ENCODE peak calls at places on chromosome 16, in four cellular contexts. S is heart right ventricle; X is brain microvascular endothelial cell; Z is CD4-positive, alpha-beta T cell. Y is an unnamed sample.

GRCh38 chr16:76222087-76222486 is 55.1 kb upstream of the CNTNAP4 start:
- DNase-seq in S (no peak), Z (no peak), X (no peak), Y (no peak)

GRCh38 chr16:25155553-25156460 is 44.3 kb downstream of the LCMT1 start:
- DNase-seq in X (no peak), Z (no peak), S (no peak), Y (no peak)

GRCh38 chr16:2039286-2040030 is 8.2 kb downstream of the NTHL1 start:
- DNase-seq in X (peak), S (peak), Z (no peak), Y (peak)

GRCh38 chr16:22092143-22092933 is at the start of gene VWA3A:
- DNase-seq in S (no peak), X (peak), Z (no peak), Y (no peak)

GRCh38 chr16:19330801-19331484 is 45.4 kb downstream of the CLEC19A start:
- DNase-seq in X (peak), Z (no peak), S (no peak), Y (no peak)

GRCh38 chr16:66919569-66920472 is 1.1 kb upstream of the CDH16 start:
- DNase-seq in X (no peak), S (no peak), Z (no peak), Y (no peak)

GRCh38 chr16:648071-648785 is 937 bp upstream of the WDR90 start:
- DNase-seq in S (no peak), Z (no peak), X (no peak), Y (peak)

GRCh38 chr16:24538756-24539294 is 541 bp upstream of the RBBP6 start:
- DNase-seq in Z (no peak), X (peak), S (no peak), Y (no peak)

GRCh38 chr16:51549836-51550235 is 398.8 kb upstream of the SALL1 start:
- DNase-seq in S (no peak), X (no peak), Z (no peak), Y (no peak)

GRCh38 chr16:28981517-28981916 is 3.3 kb upstream of the LAT start:
- DNase-seq in Z (no peak), X (no peak), S (no peak), Y (no peak)

GRCh38 chr16:47045023-47045422 is 71.5 kb upstream of the DNAJA2 start:
- DNase-seq in X (no peak), S (no peak), Z (no peak), Y (no peak)

GRCh38 chr16:1152651-1153259 is at the start of gene CACNA1H:
- DNase-seq in Z (peak), X (no peak), S (peak), Y (no peak)

GRCh38 chr16:1923299-1924034 is 5.3 kb upstream of the HS3ST6 start:
- DNase-seq in Z (no peak), S (no peak), X (no peak), Y (no peak)

GRCh38 chr16:29319726-29320125 is 86.8 kb downstream of the NPIPB11 start:
- DNase-seq in S (no peak), Z (no peak), X (no peak), Y (no peak)

GRCh38 chr16:17278988-17279387 is 191.8 kb downstream of the XYLT1 start:
- DNase-seq in X (no peak), Z (no peak), S (no peak), Y (no peak)

GRCh38 chr16:86833136-86833535 is 254.8 kb downstream of the FOXL1 start:
- DNase-seq in Z (no peak), X (no peak), S (no peak), Y (no peak)

GRCh38 chr16:56732832-56733231 is 2.9 kb downstream of the NUP93 start:
- DNase-seq in X (no peak), S (no peak), Z (no peak), Y (no peak)

GRCh38 chr16:89958068-89958467 is 9.5 kb downstream of the DEF8 start:
- DNase-seq in X (peak), S (peak), Z (no peak), Y (peak)

GRCh38 chr16:79542196-79542859 is 58.2 kb downstream of the MAF start:
- DNase-seq in X (no peak), S (peak), Z (no peak), Y (no peak)

GRCh38 chr16:55476625-55477533 is 2.1 kb upstream of the MMP2 start:
- DNase-seq in Z (no peak), S (peak), X (no peak), Y (no peak)

GRCh38 chr16:87146676-87147075 is 170.5 kb downstream of the C16orf95 start:
- DNase-seq in Z (no peak), S (no peak), X (no peak), Y (no peak)

GRCh38 chr16:8931864-8932263 is 31.8 kb downstream of the USP7 start:
- DNase-seq in S (peak), Z (peak), X (peak), Y (no peak)

GRCh38 chr16:66470556-66470955 is 43.5 kb downstream of the BEAN1 start:
- DNase-seq in Z (no peak), S (no peak), X (no peak), Y (no peak)

GRCh38 chr16:88650749-88651275 is at the start of gene CYBA:
- DNase-seq in S (peak), X (peak), Z (peak), Y (peak)
- H3K27ac ChIP-seq in S (peak), X (peak), Z (peak), Y (peak)

GRCh38 chr16:81480856-81481821 is 36.5 kb downstream of the CMIP start:
- DNase-seq in Z (no peak), X (peak), S (peak), Y (peak)
- TF ChIP-seq CTCF in Z (no peak), X (peak), S (no peak), Y (peak)

DNA sequence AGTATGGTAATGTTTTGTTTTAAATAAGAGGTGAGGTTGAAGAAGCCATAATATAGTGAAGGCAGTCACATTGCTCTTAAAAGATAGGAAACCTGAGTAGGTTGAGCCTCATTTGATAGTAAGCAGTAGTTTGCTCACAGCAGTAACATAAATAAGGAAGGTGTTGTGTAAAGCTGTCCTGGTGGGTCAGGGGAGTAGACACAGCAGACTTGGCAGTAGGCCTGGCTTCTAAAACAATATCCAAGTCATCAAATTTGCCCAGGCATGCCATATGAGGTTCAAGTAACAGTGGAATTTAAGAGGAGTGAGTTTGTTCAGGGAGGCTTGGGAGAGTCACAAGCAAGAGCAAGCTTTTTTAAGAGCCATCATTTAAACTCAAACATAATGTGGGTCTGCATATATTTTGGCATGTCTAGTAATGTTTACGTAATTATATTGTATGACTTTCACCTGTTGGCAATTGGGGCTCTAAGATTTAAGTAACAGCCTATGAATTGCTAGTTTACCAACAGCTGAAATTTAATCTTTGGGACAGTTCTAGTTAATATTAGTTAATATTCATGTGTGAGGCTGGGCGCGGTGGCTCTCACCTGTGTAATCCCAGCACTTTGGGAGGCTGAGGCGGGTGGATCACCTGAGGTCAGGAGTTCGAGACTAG is 6.6 kb downstream of the NFATC3 start:
- DNase-seq in Z (no peak), S (no peak), X (peak), Y (no peak)
- H3K27ac ChIP-seq in Z (peak), S (no peak), X (no peak), Y (no peak)

GRCh38 chr16:78227855-78228254 is 128.4 kb downstream of the WWOX start:
- DNase-seq in X (no peak), Z (no peak), S (no peak), Y (no peak)
- TF ChIP-seq CTCF in X (no peak), Z (no peak), S (no peak), Y (no peak)

DNA sequence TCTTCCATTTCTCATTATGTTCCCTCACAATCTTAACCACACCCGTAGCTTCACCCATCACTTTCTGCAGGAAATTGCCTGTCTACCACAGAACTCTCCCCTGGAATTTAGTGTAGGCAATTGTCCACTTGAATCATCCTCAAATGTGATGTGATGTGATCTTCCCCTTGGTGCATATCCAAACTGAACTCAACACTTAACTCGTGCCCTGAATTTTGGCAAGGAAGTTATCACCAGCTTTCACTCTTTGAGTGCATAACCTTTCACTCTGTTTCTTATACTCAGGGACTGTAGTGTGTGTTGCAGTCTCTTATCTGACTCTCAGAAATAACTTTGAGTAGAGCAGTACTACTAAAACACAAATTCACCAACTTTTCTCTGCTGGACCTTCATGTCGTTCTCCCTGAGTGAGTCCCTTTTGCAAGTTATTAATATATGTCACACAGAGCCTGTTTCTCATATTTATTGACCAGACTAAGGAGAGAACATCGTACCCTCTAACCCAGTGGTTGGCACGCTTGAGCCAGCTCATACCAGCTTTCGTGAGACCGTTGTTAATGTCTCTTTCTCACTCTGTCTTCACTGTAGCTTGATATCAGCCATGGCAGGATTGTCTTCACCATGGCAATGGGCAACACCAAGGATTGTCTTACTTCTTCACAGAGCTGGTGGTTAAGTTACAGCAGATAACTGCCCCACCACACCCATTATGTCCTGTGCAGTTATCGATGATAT is 558.9 kb upstream of the HSBP1 start:
- DNase-seq in Z (no peak), X (no peak), S (no peak), Y (no peak)
- H3K27ac ChIP-seq in Z (no peak), X (no peak), S (peak), Y (no peak)

GRCh38 chr16:30969246-30969842 is 11.8 kb downstream of the SETD1A start:
- DNase-seq in Z (no peak), X (no peak), S (no peak), Y (no peak)

GRCh38 chr16:30974348-30974747 is 10.7 kb upstream of the HSD3B7 start:
- DNase-seq in Z (no peak), S (no peak), X (no peak), Y (no peak)

GRCh38 chr16:30971298-30971697 is 13.7 kb upstream of the HSD3B7 start:
- DNase-seq in S (no peak), Z (no peak), X (no peak), Y (no peak)

GRCh38 chr16:30976486-30976885 is 8.5 kb upstream of the HSD3B7 start:
- DNase-seq in X (no peak), Z (no peak), S (no peak), Y (no peak)

GRCh38 chr16:30972872-30973271 is 12.1 kb upstream of the HSD3B7 start:
- DNase-seq in X (no peak), Z (no peak), S (no peak), Y (no peak)
- TF ChIP-seq CTCF in X (peak), Z (no peak), S (no peak), Y (no peak)

GRCh38 chr16:72952404-72953301 is 95.3 kb downstream of the ZFHX3 start:
- DNase-seq in Z (no peak), S (no peak), X (peak), Y (no peak)
- H3K27ac ChIP-seq in Z (no peak), S (no peak), X (peak), Y (no peak)

GRCh38 chr16:11876306-11876705 is 25.0 kb upstream of the RSL1D1 start:
- DNase-seq in X (no peak), S (no peak), Z (no peak), Y (no peak)

GRCh38 chr16:11875721-11876120 is 24.4 kb upstream of the RSL1D1 start:
- DNase-seq in Z (no peak), X (no peak), S (no peak), Y (no peak)

GRCh38 chr16:11869657-11870228 is 18.4 kb upstream of the RSL1D1 start:
- DNase-seq in Z (no peak), S (no peak), X (no peak), Y (no peak)

GRCh38 chr16:11868412-11868980 is 17.2 kb upstream of the RSL1D1 start:
- DNase-seq in S (no peak), X (no peak), Z (no peak), Y (no peak)

DNA sequence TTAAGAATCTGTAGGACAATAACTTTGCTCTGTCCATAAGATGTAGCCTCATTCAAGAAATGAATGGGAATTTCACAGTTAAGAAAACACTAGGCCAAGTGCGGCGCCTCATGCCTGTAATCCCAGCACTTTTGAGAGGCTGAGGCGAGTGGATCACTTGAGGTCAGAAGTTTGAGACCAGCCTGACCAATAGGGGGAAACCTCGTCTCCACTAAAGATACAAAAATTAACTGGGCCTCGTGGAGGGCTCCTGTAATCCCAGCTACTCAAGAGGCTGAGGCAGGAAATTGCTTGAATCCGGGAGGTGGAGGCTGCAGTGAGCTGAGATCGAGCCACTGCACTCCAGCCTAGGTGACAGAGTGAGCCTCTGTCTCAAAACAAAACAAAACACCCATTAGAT is 19.9 kb upstream of the RSL1D1 start:
- DNase-seq in S (no peak), X (peak), Z (no peak), Y (no peak)
- TF ChIP-seq CTCF in S (no peak), X (peak), Z (no peak), Y (no peak)

DNA sequence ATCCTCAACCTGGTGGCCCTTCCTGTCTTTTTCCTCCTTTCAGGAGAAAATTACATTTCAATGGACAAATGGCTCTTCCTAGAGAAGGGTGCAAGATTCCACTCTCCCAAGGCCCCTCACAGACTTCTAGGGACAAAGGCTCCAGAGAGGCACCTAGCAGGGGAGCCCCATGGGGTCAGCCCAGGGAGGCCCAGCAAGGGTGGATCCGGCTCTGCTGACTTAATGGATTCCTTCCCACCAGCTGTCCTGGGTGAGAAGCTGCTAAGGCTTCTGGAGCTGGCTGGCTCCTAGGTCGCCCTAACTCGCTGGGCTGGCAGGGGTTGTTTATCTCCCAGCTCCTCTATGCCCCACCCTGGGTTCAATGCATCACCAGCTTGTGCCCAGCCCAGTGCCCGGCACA is 152.4 kb downstream of the ZNF423 start:
- DNase-seq in Z (no peak), X (no peak), S (no peak), Y (no peak)
- H3K27ac ChIP-seq in Z (no peak), X (no peak), S (no peak), Y (no peak)